ENCODE peak calls at places on chromosomes 4 and X, in eight cellular contexts. One of them, this sample, is unnamed.

GRCh38 chrX:10106801-10107200 is 50.0 kb upstream of the CLCN4 start:
- DNase-seq in GM13977: no peak
- DNase-seq in uterus: no peak
- DNase-seq in GM23338: no peak
- DNase-seq in epithelial cell of esophagus: no peak
- DNase-seq in thoracic aorta: no peak
- DNase-seq in fibroblast of the aortic adventitia: no peak
- DNase-seq in fibroblast of pulmonary artery: no peak
- DNase-seq in this sample: no peak

GRCh38 chr4:184671101-184671500 is 21.6 kb downstream of the PRIMPOL start:
- DNase-seq in GM23338: no peak
- DNase-seq in uterus: no peak
- DNase-seq in GM13977: no peak
- DNase-seq in epithelial cell of esophagus: peak; percentile 86
- DNase-seq in fibroblast of pulmonary artery: no peak
- DNase-seq in fibroblast of the aortic adventitia: no peak
- DNase-seq in thoracic aorta: no peak
- DNase-seq in this sample: no peak

GRCh38 chr4:144754562-144755410 is 108.8 kb downstream of the HHIP start:
- DNase-seq in GM23338: peak; percentile 62
- DNase-seq in uterus: no peak
- DNase-seq in GM13977: peak; percentile 4
- DNase-seq in fibroblast of the aortic adventitia: peak; percentile 87
- DNase-seq in fibroblast of pulmonary artery: peak; percentile 73
- DNase-seq in epithelial cell of esophagus: peak; percentile 55
- DNase-seq in thoracic aorta: no peak
- DNase-seq in this sample: peak; percentile 75

GRCh38 chr4:1780435-1780834 is 12.7 kb upstream of the FGFR3 start:
- DNase-seq in thoracic aorta: no peak
- DNase-seq in epithelial cell of esophagus: no peak
- DNase-seq in fibroblast of the aortic adventitia: no peak
- DNase-seq in fibroblast of pulmonary artery: no peak
- DNase-seq in uterus: no peak
- DNase-seq in GM23338: no peak
- DNase-seq in GM13977: no peak
- DNase-seq in this sample: no peak

GRCh38 chr4:79987401-79987800 is 85.6 kb downstream of the ANTXR2 start:
- DNase-seq in fibroblast of pulmonary artery: peak; percentile 32
- DNase-seq in fibroblast of the aortic adventitia: peak; percentile 34
- DNase-seq in thoracic aorta: no peak
- DNase-seq in GM23338: no peak
- DNase-seq in epithelial cell of esophagus: peak; percentile 39
- DNase-seq in uterus: no peak
- DNase-seq in GM13977: no peak
- DNase-seq in this sample: peak; percentile 41

GRCh38 chr4:94582517-94582916 is 130.8 kb downstream of the PDLIM5 start:
- DNase-seq in uterus: no peak
- DNase-seq in thoracic aorta: no peak
- DNase-seq in GM23338: no peak
- DNase-seq in fibroblast of the aortic adventitia: no peak
- DNase-seq in fibroblast of pulmonary artery: peak; percentile 63
- DNase-seq in GM13977: no peak
- DNase-seq in epithelial cell of esophagus: no peak
- DNase-seq in this sample: peak; percentile 77

GRCh38 chr4:8308856-8309771 is 39.6 kb downstream of the HTRA3 start:
- DNase-seq in GM23338: no peak
- DNase-seq in epithelial cell of esophagus: no peak
- DNase-seq in thoracic aorta: no peak
- DNase-seq in fibroblast of the aortic adventitia: peak; percentile 45
- DNase-seq in fibroblast of pulmonary artery: peak; percentile 60
- DNase-seq in GM13977: no peak
- DNase-seq in uterus: peak; percentile 68
- DNase-seq in this sample: peak; percentile 18

GRCh38 chr4:74661427-74662171 is 132.7 kb downstream of the BTC start:
- DNase-seq in uterus: no peak
- DNase-seq in GM13977: no peak
- DNase-seq in fibroblast of the aortic adventitia: no peak
- DNase-seq in GM23338: no peak
- DNase-seq in epithelial cell of esophagus: peak; percentile 78
- DNase-seq in thoracic aorta: no peak
- DNase-seq in fibroblast of pulmonary artery: peak; percentile 33
- DNase-seq in this sample: peak; percentile 53

GRCh38 chr4:72394264-72394663 is 174.8 kb downstream of the ADAMTS3 start:
- DNase-seq in thoracic aorta: no peak
- DNase-seq in fibroblast of pulmonary artery: peak; percentile 54
- DNase-seq in GM23338: no peak
- DNase-seq in uterus: no peak
- DNase-seq in epithelial cell of esophagus: peak; percentile 95
- DNase-seq in GM13977: no peak
- DNase-seq in fibroblast of the aortic adventitia: no peak
- DNase-seq in this sample: peak; percentile 68

GRCh38 chr4:73776363-73776762 is 36.0 kb downstream of the CXCL8 start:
- DNase-seq in fibroblast of the aortic adventitia: peak; percentile 90
- DNase-seq in GM23338: no peak
- DNase-seq in uterus: peak; percentile 51
- DNase-seq in GM13977: no peak
- DNase-seq in fibroblast of pulmonary artery: peak; percentile 97
- DNase-seq in epithelial cell of esophagus: peak; percentile 34
- DNase-seq in thoracic aorta: peak; percentile 8
- DNase-seq in this sample: peak; percentile 99

GRCh38 chr4:53937918-53938317 is 126.5 kb downstream of the CHIC2 start:
- DNase-seq in fibroblast of the aortic adventitia: peak; percentile 89
- DNase-seq in fibroblast of pulmonary artery: peak; percentile 73
- DNase-seq in thoracic aorta: no peak
- DNase-seq in GM13977: no peak
- DNase-seq in uterus: peak; percentile 43
- DNase-seq in epithelial cell of esophagus: no peak
- DNase-seq in GM23338: no peak
- DNase-seq in this sample: peak; percentile 73

DNA sequence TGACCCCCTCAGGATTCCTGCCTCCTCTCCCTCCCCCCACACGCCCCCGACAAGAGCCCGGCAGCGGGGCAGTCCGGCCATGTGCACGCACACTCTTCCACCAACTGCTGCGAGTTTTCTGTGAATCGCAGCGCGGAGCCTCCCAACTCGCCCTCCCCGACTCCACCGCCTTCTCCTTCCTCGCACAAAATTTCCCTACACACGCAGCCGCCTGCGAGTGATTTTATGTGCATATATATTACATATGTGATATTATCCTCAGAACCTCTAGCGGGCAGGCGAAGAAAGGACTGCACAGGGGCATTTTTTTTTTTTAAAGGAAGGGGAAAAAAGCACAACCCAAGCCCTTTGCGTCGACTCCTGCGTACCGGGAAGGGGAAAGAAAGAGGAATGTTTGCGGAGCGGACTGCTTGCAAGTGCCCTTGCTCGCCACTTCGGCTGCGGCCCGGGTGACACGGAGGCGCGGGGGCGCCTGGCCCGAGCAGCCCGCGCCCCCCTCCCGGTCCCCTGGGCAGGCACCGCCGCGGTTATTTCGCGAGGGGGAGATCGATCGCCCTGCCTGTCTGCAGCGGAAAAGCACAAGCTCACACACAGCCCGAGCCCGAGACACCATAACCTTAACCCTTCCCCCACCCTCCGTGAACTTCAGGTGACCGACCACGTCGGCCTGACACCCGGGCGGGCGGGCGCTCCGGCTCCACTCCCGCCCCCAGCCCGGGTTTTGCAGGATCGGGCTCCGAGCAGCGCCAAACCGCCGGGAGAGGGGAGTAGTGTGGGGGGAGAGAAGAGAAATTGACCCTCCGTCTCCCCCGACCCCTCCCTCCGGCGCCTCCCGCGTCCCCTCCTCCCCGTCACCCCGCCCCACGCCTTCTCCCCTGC is 2.2 kb downstream of the ZNF827 start:
- DNase-seq in GM13977: peak; percentile 86
- DNase-seq in uterus: peak; percentile 59
- DNase-seq in fibroblast of the aortic adventitia: peak; percentile 77
- DNase-seq in fibroblast of pulmonary artery: peak; percentile 79
- DNase-seq in thoracic aorta: no peak
- DNase-seq in GM23338: peak; percentile 83
- DNase-seq in epithelial cell of esophagus: peak; percentile 59
- DNase-seq in this sample: peak; percentile 80
- TF ChIP-seq CTCF in GM13977: peak; percentile 6
- TF ChIP-seq CTCF in uterus: peak; percentile 24
- TF ChIP-seq CTCF in fibroblast of the aortic adventitia: peak; percentile 42
- TF ChIP-seq CTCF in fibroblast of pulmonary artery: peak; percentile 28
- TF ChIP-seq CTCF in thoracic aorta: peak; percentile 12
- TF ChIP-seq CTCF in GM23338: peak; percentile 13
- TF ChIP-seq CTCF in epithelial cell of esophagus: peak; percentile 36
- TF ChIP-seq CTCF in this sample: peak; percentile 38

GRCh38 chrX:102067966-102068723 is 57.3 kb upstream of the TCEAL2 start:
- DNase-seq in GM23338: peak; percentile 21
- DNase-seq in epithelial cell of esophagus: peak; percentile 16
- DNase-seq in fibroblast of pulmonary artery: peak; percentile 22
- DNase-seq in fibroblast of the aortic adventitia: peak; percentile 28
- DNase-seq in GM13977: peak; percentile 5
- DNase-seq in uterus: no peak
- DNase-seq in thoracic aorta: no peak
- DNase-seq in this sample: peak; percentile 13

DNA sequence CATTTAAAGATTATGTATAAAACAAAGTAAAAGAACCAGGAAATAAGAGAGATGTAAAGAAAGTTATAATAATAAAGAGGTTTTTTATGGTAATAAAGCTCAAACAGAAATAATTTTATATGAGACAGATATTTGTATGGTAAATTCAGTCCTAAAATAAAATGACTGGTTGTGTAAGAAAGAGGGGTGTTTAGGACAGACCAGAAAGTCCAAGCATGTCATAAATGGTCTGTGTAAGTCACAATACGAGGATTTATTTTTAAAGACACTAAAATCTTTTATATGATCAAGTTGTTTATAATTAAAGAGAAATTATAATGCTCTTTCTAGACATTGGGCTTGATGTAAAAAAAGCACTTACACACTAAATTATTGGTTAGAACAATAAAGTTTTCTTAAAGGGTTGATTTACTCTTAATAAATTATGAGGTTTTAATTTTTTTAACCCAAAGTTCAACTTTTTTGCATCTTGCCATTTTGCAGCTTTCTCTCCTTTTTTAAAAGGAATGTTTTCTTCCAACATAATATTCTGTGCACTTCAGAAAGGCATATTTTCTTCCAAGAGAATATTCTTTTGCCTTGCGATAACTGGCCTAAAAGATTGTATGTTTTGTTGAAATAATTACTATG is 61.9 kb upstream of the TCEAL2 start:
- DNase-seq in epithelial cell of esophagus: no peak
- DNase-seq in fibroblast of pulmonary artery: no peak
- DNase-seq in GM23338: peak; percentile 35
- DNase-seq in GM13977: no peak
- DNase-seq in thoracic aorta: no peak
- DNase-seq in fibroblast of the aortic adventitia: no peak
- DNase-seq in uterus: no peak
- DNase-seq in this sample: no peak
- TF ChIP-seq CTCF in epithelial cell of esophagus: no peak
- TF ChIP-seq CTCF in fibroblast of pulmonary artery: no peak
- TF ChIP-seq CTCF in GM23338: no peak
- TF ChIP-seq CTCF in GM13977: no peak
- TF ChIP-seq CTCF in thoracic aorta: no peak
- TF ChIP-seq CTCF in fibroblast of the aortic adventitia: no peak
- TF ChIP-seq CTCF in uterus: no peak
- TF ChIP-seq CTCF in this sample: no peak

GRCh38 chr4:16284050-16284449 is 57.8 kb upstream of the TAPT1 start:
- DNase-seq in GM23338: no peak
- DNase-seq in epithelial cell of esophagus: no peak
- DNase-seq in fibroblast of the aortic adventitia: no peak
- DNase-seq in fibroblast of pulmonary artery: no peak
- DNase-seq in thoracic aorta: no peak
- DNase-seq in GM13977: no peak
- DNase-seq in uterus: no peak
- DNase-seq in this sample: no peak

DNA sequence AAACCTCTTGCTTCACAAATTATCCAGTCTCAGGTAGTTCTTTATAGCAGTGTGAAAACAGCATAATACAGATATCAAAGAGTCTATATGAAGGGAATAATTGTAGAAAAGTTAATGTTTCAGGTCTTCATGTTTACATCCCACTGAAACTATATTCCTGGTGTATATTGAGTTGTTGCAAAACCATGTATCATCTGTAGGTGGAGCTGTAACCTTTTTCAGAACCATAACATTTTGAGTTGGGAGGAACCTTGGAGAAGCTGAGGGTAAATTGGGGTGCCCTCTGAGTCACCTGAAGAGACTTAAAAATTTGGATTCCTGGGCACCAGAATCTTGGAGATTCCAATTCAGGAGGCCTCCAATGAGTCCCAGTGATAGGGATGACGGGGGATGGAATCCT is 51.9 kb upstream of the TAPT1 start:
- DNase-seq in GM23338: peak; percentile 49
- DNase-seq in thoracic aorta: no peak
- DNase-seq in fibroblast of pulmonary artery: no peak
- DNase-seq in GM13977: no peak
- DNase-seq in uterus: no peak
- DNase-seq in fibroblast of the aortic adventitia: no peak
- DNase-seq in epithelial cell of esophagus: no peak
- DNase-seq in this sample: no peak
- TF ChIP-seq CTCF in GM23338: peak; percentile 69
- TF ChIP-seq CTCF in thoracic aorta: no peak
- TF ChIP-seq CTCF in fibroblast of pulmonary artery: peak; percentile 24
- TF ChIP-seq CTCF in GM13977: no peak
- TF ChIP-seq CTCF in uterus: no peak
- TF ChIP-seq CTCF in fibroblast of the aortic adventitia: peak; percentile 10
- TF ChIP-seq CTCF in epithelial cell of esophagus: no peak
- TF ChIP-seq CTCF in this sample: peak; percentile 20

GRCh38 chr4:20420916-20421315 is 169.2 kb downstream of the SLIT2 start:
- DNase-seq in fibroblast of pulmonary artery: no peak
- DNase-seq in GM23338: no peak
- DNase-seq in thoracic aorta: no peak
- DNase-seq in fibroblast of the aortic adventitia: no peak
- DNase-seq in uterus: no peak
- DNase-seq in GM13977: no peak
- DNase-seq in epithelial cell of esophagus: no peak
- DNase-seq in this sample: no peak

GRCh38 chr4:20421586-20421985 is 169.9 kb downstream of the SLIT2 start:
- DNase-seq in thoracic aorta: no peak
- DNase-seq in GM23338: no peak
- DNase-seq in fibroblast of pulmonary artery: peak; percentile 31
- DNase-seq in fibroblast of the aortic adventitia: peak; percentile 67
- DNase-seq in GM13977: no peak
- DNase-seq in epithelial cell of esophagus: no peak
- DNase-seq in uterus: no peak
- DNase-seq in this sample: no peak

GRCh38 chr4:20418865-20419451 is 167.3 kb downstream of the SLIT2 start:
- DNase-seq in fibroblast of pulmonary artery: peak; percentile 88
- DNase-seq in fibroblast of the aortic adventitia: peak; percentile 89
- DNase-seq in uterus: no peak
- DNase-seq in GM23338: peak; percentile 48
- DNase-seq in epithelial cell of esophagus: peak; percentile 72
- DNase-seq in GM13977: peak; percentile 34
- DNase-seq in thoracic aorta: no peak
- DNase-seq in this sample: peak; percentile 86

GRCh38 chr4:20423420-20423819 is 171.7 kb downstream of the SLIT2 start:
- DNase-seq in thoracic aorta: no peak
- DNase-seq in GM13977: no peak
- DNase-seq in uterus: no peak
- DNase-seq in epithelial cell of esophagus: no peak
- DNase-seq in fibroblast of pulmonary artery: no peak
- DNase-seq in fibroblast of the aortic adventitia: no peak
- DNase-seq in GM23338: no peak
- DNase-seq in this sample: no peak

DNA sequence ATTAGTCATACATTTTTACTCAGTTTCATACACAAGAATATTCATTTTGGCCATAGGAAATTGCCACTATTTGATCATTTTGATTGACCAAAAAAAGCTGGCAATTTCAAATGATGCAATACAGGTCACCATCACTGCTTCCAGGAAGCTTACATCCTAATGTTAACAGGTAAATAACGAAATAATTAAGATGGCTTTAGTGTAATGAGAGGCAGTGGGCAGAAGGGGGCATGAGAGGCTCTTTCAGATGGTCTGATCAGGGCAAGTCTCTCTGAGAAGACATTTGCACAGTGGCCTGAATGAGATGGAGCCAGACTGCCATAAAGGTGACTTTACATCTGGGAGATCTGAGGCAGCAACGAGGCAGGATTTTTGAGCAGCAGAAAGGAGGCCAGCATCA is 170.7 kb downstream of the SLIT2 start:
- DNase-seq in epithelial cell of esophagus: peak; percentile 78
- DNase-seq in uterus: peak; percentile 34
- DNase-seq in GM13977: peak; percentile 22
- DNase-seq in GM23338: peak; percentile 79
- DNase-seq in fibroblast of pulmonary artery: peak; percentile 80
- DNase-seq in thoracic aorta: no peak
- DNase-seq in fibroblast of the aortic adventitia: peak; percentile 64
- DNase-seq in this sample: peak; percentile 73
- TF ChIP-seq CTCF in epithelial cell of esophagus: peak; percentile 84
- TF ChIP-seq CTCF in uterus: peak; percentile 59
- TF ChIP-seq CTCF in GM13977: peak; percentile 50
- TF ChIP-seq CTCF in GM23338: peak; percentile 66
- TF ChIP-seq CTCF in fibroblast of pulmonary artery: peak; percentile 67
- TF ChIP-seq CTCF in thoracic aorta: peak; percentile 29
- TF ChIP-seq CTCF in fibroblast of the aortic adventitia: peak; percentile 62
- TF ChIP-seq CTCF in this sample: peak; percentile 64

This sample was measured in cardiac fibroblast.